ENCODE peak calls at places on chromosomes 6 and 20, in seven cellular contexts. B is BE2C, F is HFF-Myc, R is pancreas, E is hepatocyte, D is NB4, Z is osteoblast. S is an unnamed sample.

GRCh38 chr6:144715344-144715743 is 430.2 kb downstream of the UTRN start:
- DNase-seq in D (no peak), B (no peak), R (no peak), Z (no peak), F (no peak), E (no peak), S (no peak)

GRCh38 chr6:144736763-144737162 is 451.6 kb downstream of the UTRN start:
- DNase-seq in D (no peak), Z (no peak), R (no peak), B (no peak), E (no peak), F (no peak), S (no peak)

GRCh38 chr6:767755-768512 is 75.0 kb upstream of the EXOC2 start:
- DNase-seq in F (no peak), Z (no peak), E (no peak), D (no peak), R (no peak), B (no peak), S (no peak)

GRCh38 chr6:36731622-36732310 is 34.1 kb downstream of the RAB44 start:
- DNase-seq in E (no peak), R (no peak), F (no peak), B (no peak), D (no peak), Z (peak; percentile 38), S (no peak)

GRCh38 chr6:26304213-26305096 is 60.5 kb upstream of the BTN3A2 start:
- DNase-seq in D (peak; percentile 85), F (peak; percentile 78), R (no peak), E (peak; percentile 65), Z (no peak), B (no peak), S (no peak)

GRCh38 chr6:80356545-80356944 is 250.1 kb downstream of the BCKDHB start:
- DNase-seq in F (no peak), D (no peak), R (no peak), E (no peak), B (no peak), Z (no peak), S (no peak)

GRCh38 chr6:45728674-45729073 is 287.0 kb downstream of the CLIC5 start:
- DNase-seq in E (no peak), R (no peak), B (no peak), D (no peak), F (no peak), Z (no peak), S (no peak)

GRCh38 chr6:84641076-84641475 is 123.3 kb downstream of the TBX18 start:
- DNase-seq in Z (no peak), E (no peak), D (no peak), F (no peak), R (no peak), B (no peak), S (no peak)

GRCh38 chr6:142537612-142538478 is 236.0 kb downstream of the ADGRG6 start:
- DNase-seq in B (peak; percentile 61), Z (peak; percentile 26), R (no peak), E (no peak), D (peak; percentile 44), F (no peak), S (peak; percentile 19)

GRCh38 chr6:46128476-46128875 is 1.3 kb upstream of the ENPP4 start:
- DNase-seq in F (no peak), R (no peak), D (no peak), B (no peak), Z (no peak), E (no peak), S (no peak)

GRCh38 chr6:39416728-39417127 is 94.2 kb upstream of the KCNK16 start:
- DNase-seq in F (peak; percentile 73), B (no peak), E (no peak), R (no peak), D (no peak), Z (peak; percentile 83), S (peak; percentile 4)

GRCh38 chr6:141956046-141956761 is 176.5 kb upstream of the GJE1 start:
- DNase-seq in F (no peak), R (no peak), Z (peak; percentile 88), D (no peak), E (peak; percentile 35), B (no peak), S (no peak)

GRCh38 chr6:154868143-154868594 is 126.9 kb upstream of the TIAM2 start:
- DNase-seq in D (peak; percentile 58), B (peak; percentile 22), R (no peak), E (peak; percentile 77), F (peak; percentile 33), Z (peak; percentile 76), S (no peak)

GRCh38 chr6:142045380-142046270 is 87.1 kb upstream of the GJE1 start:
- DNase-seq in D (peak; percentile 14), R (no peak), Z (no peak), E (no peak), F (peak; percentile 72), B (no peak), S (no peak)

GRCh38 chr20:60559462-60559861 is 601.2 kb downstream of the CDH26 start:
- DNase-seq in F (no peak), R (no peak), Z (no peak), D (no peak), B (no peak), E (no peak), S (no peak)

GRCh38 chr6:1404066-1404712 is 14.8 kb downstream of the FOXF2 start:
- DNase-seq in F (no peak), Z (peak; percentile 94), D (no peak), B (no peak), E (no peak), R (no peak), S (no peak)

DNA sequence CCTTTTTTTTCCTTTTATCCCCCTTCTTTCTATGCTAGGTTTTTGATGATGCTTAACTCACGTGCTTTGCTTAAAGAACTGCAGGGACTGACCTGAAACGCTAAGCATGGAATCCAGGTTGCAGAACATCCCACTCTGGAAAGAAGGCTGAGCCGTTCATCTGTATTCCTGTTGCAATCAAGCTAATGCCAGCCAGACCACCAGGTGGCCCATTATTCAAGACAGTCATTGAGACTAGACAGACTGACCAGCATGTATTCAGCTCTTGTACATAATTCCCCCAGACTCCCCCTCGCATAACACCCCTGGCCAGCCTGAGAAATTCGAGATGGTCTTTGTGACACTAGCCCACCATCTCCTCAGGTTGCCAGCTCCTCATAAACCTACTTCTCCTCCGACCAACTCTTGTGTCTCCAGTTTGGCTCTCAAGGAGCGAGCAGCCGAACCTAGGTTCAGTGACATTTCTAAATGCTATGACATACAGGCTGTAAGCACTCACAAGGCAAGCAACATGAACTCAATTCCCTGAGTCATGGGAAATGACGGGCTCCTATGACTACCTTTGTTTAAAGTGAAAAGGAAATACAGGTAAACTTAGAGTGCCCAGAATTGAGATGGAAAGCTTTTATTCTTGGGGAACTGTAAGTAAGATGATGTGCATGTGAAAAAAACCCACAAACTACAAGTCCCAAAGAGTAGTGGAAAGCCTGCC is 309.3 kb upstream of the CDYL start:
- DNase-seq in Z (no peak), R (no peak), F (no peak), E (no peak), B (no peak), D (peak; percentile 18), S (no peak)
- TF ChIP-seq CTCF in Z (peak; percentile 14), R (no peak), F (peak; percentile 9), E (no peak), B (peak; percentile 6), D (peak; percentile 14), S (no peak)

GRCh38 chr6:28747083-28747630 is 176.6 kb downstream of the TRIM27 start:
- DNase-seq in Z (no peak), R (no peak), D (no peak), E (no peak), B (peak; percentile 19), F (no peak), S (peak; percentile 23)

GRCh38 chr6:28751963-28752350 is 171.8 kb downstream of the TRIM27 start:
- DNase-seq in Z (no peak), R (no peak), E (no peak), F (no peak), B (no peak), D (no peak), S (no peak)

GRCh38 chr6:28750926-28751458 is 172.8 kb downstream of the TRIM27 start:
- DNase-seq in E (no peak), Z (no peak), F (no peak), B (no peak), D (no peak), R (no peak), S (no peak)

GRCh38 chr6:28751514-28751913 is 172.3 kb downstream of the TRIM27 start:
- DNase-seq in R (no peak), E (no peak), D (no peak), Z (no peak), F (no peak), B (no peak), S (no peak)

DNA sequence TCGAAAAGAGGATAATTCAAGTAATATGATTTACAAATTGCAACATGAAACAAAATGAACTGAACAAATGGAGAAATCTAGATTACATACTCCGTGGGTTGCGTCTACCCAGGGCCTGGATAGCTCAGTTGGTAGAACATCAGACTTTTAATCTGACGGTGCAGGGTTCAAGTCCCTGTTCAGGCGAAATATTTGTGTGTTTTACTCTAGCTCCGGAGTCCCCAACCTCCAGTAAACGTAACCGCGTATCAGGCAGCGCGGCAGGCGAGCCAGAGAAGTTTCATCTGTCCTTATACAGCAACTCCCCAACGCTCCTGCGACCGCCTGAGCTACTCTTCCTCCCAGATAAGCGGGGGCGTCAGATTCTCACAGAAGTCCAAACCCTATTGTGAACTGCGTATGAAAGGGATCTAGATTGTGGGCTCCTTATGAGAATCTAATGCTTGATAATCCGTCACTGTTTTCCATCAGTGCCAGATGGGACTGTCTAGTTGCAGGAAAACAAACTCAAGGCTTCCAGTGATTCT is 176.1 kb downstream of the TRIM27 start:
- DNase-seq in R (no peak), B (peak; percentile 91), F (peak; percentile 87), Z (no peak), E (peak; percentile 46), D (peak; percentile 96), S (peak; percentile 88)
- H3K4me3 ChIP-seq in R (no peak overlapping the region), B (peak overlapping the region; percentile 75), F (no peak overlapping the region), Z (no peak overlapping the region), E (no peak overlapping the region), D (peak overlapping the region; percentile 46), S (peak overlapping the region; percentile 18)

GRCh38 chr20:21189761-21190523 is 64.1 kb downstream of the KIZ start:
- DNase-seq in R (no peak), D (no peak), B (no peak), F (no peak), E (no peak), Z (no peak), S (no peak)

GRCh38 chr20:21190866-21191265 is 65.0 kb downstream of the KIZ start:
- DNase-seq in Z (no peak), F (no peak), D (no peak), E (no peak), R (no peak), B (no peak), S (no peak)

GRCh38 chr20:21185849-21186248 is 60.0 kb downstream of the KIZ start:
- DNase-seq in R (no peak), B (no peak), F (no peak), D (no peak), Z (no peak), E (no peak), S (no peak)

DNA sequence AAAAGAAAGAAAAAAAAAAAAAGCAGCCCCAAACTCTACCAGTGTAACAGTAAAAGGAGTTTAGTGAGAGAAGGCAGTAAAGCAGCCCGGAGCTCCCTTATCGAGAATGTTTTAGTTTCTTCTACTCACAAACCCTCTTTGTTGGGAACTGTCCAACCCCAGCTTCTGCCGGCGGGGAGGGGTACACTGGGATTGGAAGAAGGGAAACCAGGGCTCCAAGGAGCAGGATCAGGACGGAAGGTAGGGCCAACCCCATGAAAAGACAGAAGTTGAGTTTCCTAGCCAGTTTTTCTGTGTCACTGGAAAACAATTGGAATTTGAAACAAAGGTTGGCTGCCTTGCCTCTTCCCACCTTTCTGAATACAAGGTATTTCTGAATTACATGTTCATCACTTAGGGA is 66.0 kb downstream of the KIZ start:
- DNase-seq in F (no peak), E (peak; percentile 12), D (no peak), R (no peak), B (no peak), Z (no peak), S (no peak)
- TF ChIP-seq CTCF in F (no peak), E (no peak), D (no peak), R (no peak), B (no peak), Z (no peak), S (no peak)

GRCh38 chr6:128491643-128492206 is 28.7 kb downstream of the PTPRK start:
- DNase-seq in B (peak; percentile 47), F (no peak), D (peak; percentile 27), R (no peak), Z (peak; percentile 73), E (no peak), S (no peak)
- H3K4me3 ChIP-seq in B (peak overlapping the region; percentile 51), F (no peak overlapping the region), D (no peak overlapping the region), R (no peak overlapping the region), Z (peak overlapping the region; percentile 62), E (no peak overlapping the region), S (no peak overlapping the region)

S was measured in Caco-2.